ENCODE peak calls at places on chromosomes 11 and 22, in nine cellular contexts. One of them, this sample, is unnamed. For H3K4me1, the result is how much of the 10 kb centered on the place peaks cover.

GRCh38 chr22:35299217-35299716 is 427 bp upstream of the TOM1 start:
- DNase-seq in lung: no peak
- DNase-seq in cardiac muscle cell: no peak
- DNase-seq in stomach: no peak
- DNase-seq in right cardiac atrium: no peak
- DNase-seq in fibroblast of lung: peak
- DNase-seq in endodermal cell: no peak
- DNase-seq in astrocyte: peak
- DNase-seq in left ventricle myocardium inferior: no peak
- DNase-seq in this sample: no peak

GRCh38 chr11:84628871-84629625 is 998.1 kb downstream of the DLG2 start:
- DNase-seq in stomach: no peak
- DNase-seq in cardiac muscle cell: peak
- DNase-seq in endodermal cell: no peak
- DNase-seq in right cardiac atrium: no peak
- DNase-seq in fibroblast of lung: no peak
- DNase-seq in left ventricle myocardium inferior: no peak
- DNase-seq in lung: no peak
- DNase-seq in astrocyte: no peak
- DNase-seq in this sample: no peak

GRCh38 chr22:19143967-19144400 is 467 bp downstream of the ESS2 start:
- DNase-seq in stomach: no peak
- DNase-seq in cardiac muscle cell: no peak
- DNase-seq in right cardiac atrium: no peak
- DNase-seq in left ventricle myocardium inferior: no peak
- DNase-seq in endodermal cell: no peak
- DNase-seq in fibroblast of lung: peak
- DNase-seq in astrocyte: peak
- DNase-seq in lung: no peak
- DNase-seq in this sample: peak

GRCh38 chr11:119586181-119586580 is 142.8 kb downstream of the NECTIN1 start:
- DNase-seq in cardiac muscle cell: no peak
- DNase-seq in lung: no peak
- DNase-seq in right cardiac atrium: no peak
- DNase-seq in stomach: no peak
- DNase-seq in astrocyte: no peak
- DNase-seq in fibroblast of lung: no peak
- DNase-seq in left ventricle myocardium inferior: no peak
- DNase-seq in endodermal cell: peak
- DNase-seq in this sample: no peak

GRCh38 chr11:95104916-95105315 is 15.3 kb downstream of the ENDOD1 start:
- DNase-seq in cardiac muscle cell: no peak
- DNase-seq in fibroblast of lung: no peak
- DNase-seq in lung: no peak
- DNase-seq in endodermal cell: no peak
- DNase-seq in right cardiac atrium: no peak
- DNase-seq in stomach: no peak
- DNase-seq in left ventricle myocardium inferior: no peak
- DNase-seq in astrocyte: no peak
- DNase-seq in this sample: no peak

GRCh38 chr11:33195391-33196190 is 34.3 kb upstream of the CSTF3 start:
- DNase-seq in fibroblast of lung: no peak
- DNase-seq in astrocyte: no peak
- DNase-seq in lung: no peak
- DNase-seq in right cardiac atrium: no peak
- DNase-seq in stomach: no peak
- DNase-seq in cardiac muscle cell: no peak
- DNase-seq in left ventricle myocardium inferior: no peak
- DNase-seq in endodermal cell: no peak
- DNase-seq in this sample: no peak

GRCh38 chr11:45110562-45110961 is 35.9 kb upstream of the PRDM11 start:
- DNase-seq in lung: no peak
- DNase-seq in fibroblast of lung: peak
- DNase-seq in left ventricle myocardium inferior: no peak
- DNase-seq in right cardiac atrium: no peak
- DNase-seq in endodermal cell: peak
- DNase-seq in astrocyte: peak
- DNase-seq in stomach: peak
- DNase-seq in cardiac muscle cell: peak
- DNase-seq in this sample: no peak

GRCh38 chr11:1085440-1086170 is 10.9 kb downstream of the MUC2 start:
- DNase-seq in stomach: no peak
- DNase-seq in astrocyte: no peak
- DNase-seq in left ventricle myocardium inferior: peak
- DNase-seq in lung: no peak
- DNase-seq in right cardiac atrium: peak
- DNase-seq in fibroblast of lung: no peak
- DNase-seq in cardiac muscle cell: no peak
- DNase-seq in endodermal cell: no peak
- DNase-seq in this sample: peak

GRCh38 chr22:26579331-26579886 is 10.5 kb downstream of the TPST2 start:
- DNase-seq in astrocyte: no peak
- DNase-seq in lung: no peak
- DNase-seq in cardiac muscle cell: no peak
- DNase-seq in left ventricle myocardium inferior: no peak
- DNase-seq in right cardiac atrium: no peak
- DNase-seq in endodermal cell: no peak
- DNase-seq in fibroblast of lung: no peak
- DNase-seq in stomach: peak
- DNase-seq in this sample: peak

GRCh38 chr11:35796542-35796941 is 134.0 kb downstream of the TRIM44 start:
- DNase-seq in fibroblast of lung: peak
- DNase-seq in lung: no peak
- DNase-seq in left ventricle myocardium inferior: no peak
- DNase-seq in endodermal cell: no peak
- DNase-seq in stomach: no peak
- DNase-seq in astrocyte: no peak
- DNase-seq in cardiac muscle cell: no peak
- DNase-seq in right cardiac atrium: no peak
- DNase-seq in this sample: no peak

GRCh38 chr11:105781807-105782206 is 171.9 kb downstream of the GRIA4 start:
- DNase-seq in endodermal cell: no peak
- DNase-seq in astrocyte: no peak
- DNase-seq in cardiac muscle cell: no peak
- DNase-seq in stomach: no peak
- DNase-seq in left ventricle myocardium inferior: no peak
- DNase-seq in lung: no peak
- DNase-seq in fibroblast of lung: no peak
- DNase-seq in right cardiac atrium: no peak
- DNase-seq in this sample: no peak

GRCh38 chr11:36333468-36333867 is 37.4 kb downstream of the PRR5L start:
- DNase-seq in fibroblast of lung: peak
- DNase-seq in right cardiac atrium: no peak
- DNase-seq in cardiac muscle cell: no peak
- DNase-seq in astrocyte: peak
- DNase-seq in endodermal cell: no peak
- DNase-seq in lung: no peak
- DNase-seq in left ventricle myocardium inferior: no peak
- DNase-seq in stomach: no peak
- DNase-seq in this sample: no peak

GRCh38 chr11:100918551-100919500 is 210.8 kb downstream of the PGR start:
- DNase-seq in right cardiac atrium: no peak
- DNase-seq in stomach: peak
- DNase-seq in lung: peak
- DNase-seq in endodermal cell: no peak
- DNase-seq in fibroblast of lung: peak
- DNase-seq in cardiac muscle cell: no peak
- DNase-seq in astrocyte: no peak
- DNase-seq in left ventricle myocardium inferior: no peak
- DNase-seq in this sample: no peak

GRCh38 chr11:22459053-22459452 is 120.9 kb downstream of the SLC17A6 start:
- DNase-seq in lung: no peak
- DNase-seq in fibroblast of lung: peak
- DNase-seq in endodermal cell: no peak
- DNase-seq in right cardiac atrium: no peak
- DNase-seq in cardiac muscle cell: no peak
- DNase-seq in stomach: no peak
- DNase-seq in astrocyte: peak
- DNase-seq in left ventricle myocardium inferior: no peak
- DNase-seq in this sample: no peak

GRCh38 chr11:26715133-26715532 is 6.7 kb downstream of the SLC5A12 start:
- DNase-seq in fibroblast of lung: no peak
- DNase-seq in endodermal cell: no peak
- DNase-seq in cardiac muscle cell: no peak
- DNase-seq in astrocyte: no peak
- DNase-seq in right cardiac atrium: no peak
- DNase-seq in left ventricle myocardium inferior: no peak
- DNase-seq in lung: no peak
- DNase-seq in stomach: no peak
- DNase-seq in this sample: no peak

GRCh38 chr11:78420796-78421209 is 3.2 kb upstream of the GAB2 start:
- DNase-seq in lung: peak
- DNase-seq in right cardiac atrium: peak
- DNase-seq in endodermal cell: no peak
- DNase-seq in cardiac muscle cell: peak
- DNase-seq in astrocyte: peak
- DNase-seq in stomach: peak
- DNase-seq in left ventricle myocardium inferior: peak
- DNase-seq in fibroblast of lung: peak
- DNase-seq in this sample: peak

GRCh38 chr22:38111941-38112355 is 1.5 kb upstream of the BAIAP2L2 start:
- DNase-seq in cardiac muscle cell: no peak
- DNase-seq in endodermal cell: no peak
- DNase-seq in stomach: peak
- DNase-seq in astrocyte: no peak
- DNase-seq in left ventricle myocardium inferior: no peak
- DNase-seq in lung: no peak
- DNase-seq in right cardiac atrium: no peak
- DNase-seq in fibroblast of lung: no peak
- DNase-seq in this sample: peak

GRCh38 chr22:38572065-38572464 is 2.1 kb upstream of the DMC1 start:
- DNase-seq in right cardiac atrium: no peak
- DNase-seq in cardiac muscle cell: peak
- DNase-seq in endodermal cell: peak
- DNase-seq in astrocyte: peak
- DNase-seq in stomach: no peak
- DNase-seq in left ventricle myocardium inferior: no peak
- DNase-seq in lung: peak
- DNase-seq in fibroblast of lung: peak
- DNase-seq in this sample: no peak

GRCh38 chr11:129995163-129995562 is 7.5 kb downstream of the PRDM10 start:
- DNase-seq in stomach: no peak
- DNase-seq in fibroblast of lung: no peak
- DNase-seq in astrocyte: no peak
- DNase-seq in lung: no peak
- DNase-seq in left ventricle myocardium inferior: no peak
- DNase-seq in right cardiac atrium: no peak
- DNase-seq in endodermal cell: no peak
- DNase-seq in cardiac muscle cell: no peak
- DNase-seq in this sample: no peak
- H3K4me1 ChIP-seq in stomach: half or more
- H3K4me1 ChIP-seq in fibroblast of lung: under half
- H3K4me1 ChIP-seq in astrocyte: under half
- H3K4me1 ChIP-seq in lung: under half
- H3K4me1 ChIP-seq in left ventricle myocardium inferior: under half
- H3K4me1 ChIP-seq in right cardiac atrium: under half
- H3K4me1 ChIP-seq in endodermal cell: under half
- H3K4me1 ChIP-seq in cardiac muscle cell: under half
- H3K4me1 ChIP-seq in this sample: half or more

DNA sequence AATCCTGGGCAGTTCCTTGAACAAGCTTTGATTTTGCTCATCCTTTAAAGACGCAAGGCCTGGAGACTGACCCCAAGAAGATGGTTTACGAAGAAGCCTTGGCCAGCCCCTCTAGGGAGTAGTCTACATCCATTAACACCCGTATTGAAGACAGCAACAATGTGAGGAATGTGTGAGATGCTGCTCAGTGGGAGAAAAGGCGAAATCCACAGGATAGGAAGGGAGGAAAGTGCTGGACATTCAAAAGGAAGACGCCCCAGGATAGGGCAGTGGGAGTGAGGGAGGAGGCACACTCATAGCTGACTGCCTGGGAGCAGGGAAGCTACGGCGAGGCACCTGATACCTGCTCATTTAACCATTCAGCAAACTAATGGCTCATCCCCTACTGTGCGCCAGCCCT is 114.1 kb downstream of the RRAS2 start:
- DNase-seq in astrocyte: no peak
- DNase-seq in fibroblast of lung: no peak
- DNase-seq in right cardiac atrium: no peak
- DNase-seq in stomach: no peak
- DNase-seq in left ventricle myocardium inferior: no peak
- DNase-seq in endodermal cell: peak
- DNase-seq in cardiac muscle cell: no peak
- DNase-seq in lung: no peak
- DNase-seq in this sample: no peak
- H3K4me3 ChIP-seq in astrocyte: no peak
- H3K4me3 ChIP-seq in fibroblast of lung: no peak
- H3K4me3 ChIP-seq in right cardiac atrium: no peak
- H3K4me3 ChIP-seq in stomach: no peak
- H3K4me3 ChIP-seq in left ventricle myocardium inferior: no peak
- H3K4me3 ChIP-seq in endodermal cell: no peak
- H3K4me3 ChIP-seq in cardiac muscle cell: no peak
- H3K4me3 ChIP-seq in lung: no peak
- H3K4me3 ChIP-seq in this sample: no peak

GRCh38 chr11:102411142-102411541 is 41.4 kb downstream of the TMEM123 start:
- DNase-seq in endodermal cell: no peak
- DNase-seq in left ventricle myocardium inferior: no peak
- DNase-seq in stomach: no peak
- DNase-seq in fibroblast of lung: no peak
- DNase-seq in astrocyte: no peak
- DNase-seq in cardiac muscle cell: no peak
- DNase-seq in right cardiac atrium: no peak
- DNase-seq in lung: no peak
- DNase-seq in this sample: no peak
- H3K4me1 ChIP-seq in endodermal cell: under half
- H3K4me1 ChIP-seq in left ventricle myocardium inferior: under half
- H3K4me1 ChIP-seq in stomach: half or more
- H3K4me1 ChIP-seq in fibroblast of lung: under half
- H3K4me1 ChIP-seq in astrocyte: under half
- H3K4me1 ChIP-seq in cardiac muscle cell: under half
- H3K4me1 ChIP-seq in right cardiac atrium: under half
- H3K4me1 ChIP-seq in lung: under half
- H3K4me1 ChIP-seq in this sample: under half

GRCh38 chr22:50483106-50483505 is 1.8 kb downstream of the ADM2 start:
- DNase-seq in stomach: no peak
- DNase-seq in cardiac muscle cell: no peak
- DNase-seq in fibroblast of lung: no peak
- DNase-seq in right cardiac atrium: peak
- DNase-seq in lung: no peak
- DNase-seq in left ventricle myocardium inferior: no peak
- DNase-seq in astrocyte: no peak
- DNase-seq in endodermal cell: no peak
- DNase-seq in this sample: no peak
- H3K4me3 ChIP-seq in stomach: no peak
- H3K4me3 ChIP-seq in cardiac muscle cell: no peak
- H3K4me3 ChIP-seq in fibroblast of lung: no peak
- H3K4me3 ChIP-seq in right cardiac atrium: no peak
- H3K4me3 ChIP-seq in lung: no peak
- H3K4me3 ChIP-seq in left ventricle myocardium inferior: no peak
- H3K4me3 ChIP-seq in astrocyte: no peak
- H3K4me3 ChIP-seq in endodermal cell: no peak
- H3K4me3 ChIP-seq in this sample: no peak

This sample was measured in spleen.